ENCODE peak calls at places on chromosomes 4 and X, in six cellular contexts. S is frontal cortex, U is NT2/D1, C is activated T-cell treated with anti-CD3 and anti-CD28 coated beads for 1 hour, Z is NCI-H526, F is naive B cell. H is an unnamed sample.

GRCh38 chrX:46488712-46489111 is 56.5 kb downstream of the ZNF674 start:
- DNase-seq in S (no peak), U (peak), C (no peak), Z (no peak), F (no peak), H (no peak)

GRCh38 chr4:81754169-81754568 is 282.5 kb upstream of the RASGEF1B start:
- DNase-seq in S (no peak), U (no peak), C (no peak), Z (no peak), F (no peak), H (no peak)

GRCh38 chr4:183801460-183802168 is 103.5 kb upstream of the STOX2 start:
- DNase-seq in S (no peak), U (no peak), C (no peak), Z (no peak), F (no peak), H (no peak)

GRCh38 chr4:23717528-23718248 is 172.2 kb downstream of the PPARGC1A start:
- DNase-seq in S (peak), U (no peak), C (no peak), Z (peak), F (no peak), H (no peak)

GRCh38 chrX:45843518-45843917 is 642.8 kb upstream of the DIPK2B start:
- DNase-seq in S (no peak), U (no peak), C (no peak), Z (no peak), F (no peak), H (no peak)

GRCh38 chr4:141845901-141846300 is 209.5 kb downstream of the IL15 start:
- DNase-seq in S (no peak), U (no peak), C (no peak), Z (no peak), F (no peak), H (no peak)

GRCh38 chr4:34183916-34184315 is 2060.4 kb downstream of the ARAP2 start:
- DNase-seq in S (no peak), U (no peak), C (no peak), Z (no peak), F (no peak), H (no peak)

GRCh38 chr4:44313702-44314101 is 134.9 kb downstream of the KCTD8 start:
- DNase-seq in S (no peak), U (no peak), C (no peak), Z (no peak), F (no peak), H (no peak)

GRCh38 chr4:128859887-128860774 is 50.6 kb downstream of the JADE1 start:
- DNase-seq in S (no peak), U (no peak), C (no peak), Z (no peak), F (no peak), H (peak)

GRCh38 chr4:121479801-121480200 is 99.0 kb upstream of the QRFPR start:
- DNase-seq in S (no peak), U (no peak), C (no peak), Z (no peak), F (no peak), H (no peak)

GRCh38 chr4:180057891-180058643 is 2185.1 kb upstream of the TENM3 start:
- DNase-seq in S (peak), U (peak), C (no peak), Z (peak), F (peak), H (peak)

GRCh38 chrX:19673334-19674040 is 158.2 kb upstream of the MAP3K15 start:
- DNase-seq in S (no peak), U (no peak), C (no peak), Z (no peak), F (no peak), H (no peak)

GRCh38 chrX:130001893-130002292 is 19.5 kb downstream of the BCORL1 start:
- DNase-seq in S (no peak), U (no peak), C (no peak), Z (no peak), F (no peak), H (no peak)

GRCh38 chr4:109631709-109632108 is 71.5 kb downstream of the CASP6 start:
- DNase-seq in S (no peak), U (no peak), C (no peak), Z (no peak), F (no peak), H (no peak)

GRCh38 chr4:31160146-31160545 is 440.0 kb downstream of the PCDH7 start:
- DNase-seq in S (no peak), U (no peak), C (no peak), Z (no peak), F (no peak), H (no peak)

H was measured in GM06990.